ENCODE peak calls at places on chromosomes 1 and 21, in nine cellular contexts. One of them, this sample, is unnamed.

GRCh38 chr1:184051485-184052193 is at the start of gene TSEN15:
- DNase-seq in Kasumi-1: peak; percentile 83
- DNase-seq in AG10803: peak; percentile 88
- DNase-seq in dorsolateral prefrontal cortex: peak; percentile 85
- DNase-seq in memory B cell: peak; percentile 59
- DNase-seq in Daoy: peak; percentile 89
- DNase-seq in lower leg skin: peak; percentile 94
- DNase-seq in smooth muscle cell of the brain vasculature: no peak
- DNase-seq in NCI-H1436: peak; percentile 72
- DNase-seq in this sample: peak; percentile 92

GRCh38 chr1:215529111-215529510 is 38.0 kb upstream of the KCTD3 start:
- DNase-seq in smooth muscle cell of the brain vasculature: no peak
- DNase-seq in lower leg skin: no peak
- DNase-seq in Daoy: no peak
- DNase-seq in NCI-H1436: no peak
- DNase-seq in memory B cell: no peak
- DNase-seq in AG10803: peak; percentile 41
- DNase-seq in dorsolateral prefrontal cortex: no peak
- DNase-seq in Kasumi-1: no peak
- DNase-seq in this sample: no peak

GRCh38 chr1:206930210-206930798 is 8.6 kb upstream of the FCMR start:
- DNase-seq in dorsolateral prefrontal cortex: no peak
- DNase-seq in NCI-H1436: no peak
- DNase-seq in memory B cell: no peak
- DNase-seq in smooth muscle cell of the brain vasculature: no peak
- DNase-seq in Kasumi-1: no peak
- DNase-seq in Daoy: no peak
- DNase-seq in lower leg skin: no peak
- DNase-seq in AG10803: no peak
- DNase-seq in this sample: no peak

GRCh38 chr1:196148367-196148970 is 459.8 kb downstream of the KCNT2 start:
- DNase-seq in NCI-H1436: peak; percentile 41
- DNase-seq in memory B cell: no peak
- DNase-seq in AG10803: peak; percentile 40
- DNase-seq in lower leg skin: no peak
- DNase-seq in smooth muscle cell of the brain vasculature: peak; percentile 32
- DNase-seq in dorsolateral prefrontal cortex: no peak
- DNase-seq in Kasumi-1: peak; percentile 33
- DNase-seq in Daoy: no peak
- DNase-seq in this sample: peak; percentile 14

GRCh38 chr21:46058339-46059145 is 39.4 kb upstream of the COL6A2 start:
- DNase-seq in Kasumi-1: no peak
- DNase-seq in smooth muscle cell of the brain vasculature: no peak
- DNase-seq in AG10803: no peak
- DNase-seq in Daoy: peak; percentile 4
- DNase-seq in lower leg skin: peak; percentile 81
- DNase-seq in NCI-H1436: no peak
- DNase-seq in memory B cell: no peak
- DNase-seq in dorsolateral prefrontal cortex: peak; percentile 31
- DNase-seq in this sample: no peak

GRCh38 chr1:57468661-57469523 is 45.0 kb upstream of the DAB1 start:
- DNase-seq in smooth muscle cell of the brain vasculature: no peak
- DNase-seq in dorsolateral prefrontal cortex: no peak
- DNase-seq in Daoy: no peak
- DNase-seq in AG10803: peak; percentile 91
- DNase-seq in lower leg skin: no peak
- DNase-seq in Kasumi-1: no peak
- DNase-seq in NCI-H1436: no peak
- DNase-seq in memory B cell: no peak
- DNase-seq in this sample: peak; percentile 60

GRCh38 chr1:41046347-41046775 is 24.8 kb upstream of the SLFNL1 start:
- DNase-seq in lower leg skin: no peak
- DNase-seq in Kasumi-1: no peak
- DNase-seq in AG10803: no peak
- DNase-seq in NCI-H1436: no peak
- DNase-seq in memory B cell: no peak
- DNase-seq in Daoy: no peak
- DNase-seq in smooth muscle cell of the brain vasculature: no peak
- DNase-seq in dorsolateral prefrontal cortex: no peak
- DNase-seq in this sample: no peak

GRCh38 chr1:114342376-114342775 is 168.6 kb downstream of the TRIM33 start:
- DNase-seq in memory B cell: no peak
- DNase-seq in NCI-H1436: no peak
- DNase-seq in AG10803: no peak
- DNase-seq in smooth muscle cell of the brain vasculature: no peak
- DNase-seq in Kasumi-1: peak; percentile 44
- DNase-seq in Daoy: no peak
- DNase-seq in dorsolateral prefrontal cortex: no peak
- DNase-seq in lower leg skin: no peak
- DNase-seq in this sample: no peak

GRCh38 chr21:26715878-26716506 is 129.2 kb downstream of the ADAMTS1 start:
- DNase-seq in smooth muscle cell of the brain vasculature: peak; percentile 23
- DNase-seq in NCI-H1436: no peak
- DNase-seq in Kasumi-1: peak; percentile 27
- DNase-seq in AG10803: peak; percentile 51
- DNase-seq in Daoy: peak; percentile 32
- DNase-seq in dorsolateral prefrontal cortex: peak; percentile 66
- DNase-seq in memory B cell: no peak
- DNase-seq in lower leg skin: no peak
- DNase-seq in this sample: peak; percentile 86

GRCh38 chr1:96473791-96474452 is 247.7 kb upstream of the PTBP2 start:
- DNase-seq in Kasumi-1: no peak
- DNase-seq in NCI-H1436: no peak
- DNase-seq in dorsolateral prefrontal cortex: no peak
- DNase-seq in memory B cell: no peak
- DNase-seq in lower leg skin: no peak
- DNase-seq in AG10803: peak; percentile 9
- DNase-seq in smooth muscle cell of the brain vasculature: peak; percentile 31
- DNase-seq in Daoy: peak; percentile 91
- DNase-seq in this sample: peak; percentile 24

GRCh38 chr1:39852214-39852791 is 31.0 kb downstream of the TRIT1 start:
- DNase-seq in memory B cell: no peak
- DNase-seq in AG10803: no peak
- DNase-seq in dorsolateral prefrontal cortex: no peak
- DNase-seq in lower leg skin: no peak
- DNase-seq in smooth muscle cell of the brain vasculature: peak; percentile 36
- DNase-seq in Daoy: no peak
- DNase-seq in Kasumi-1: no peak
- DNase-seq in NCI-H1436: peak; percentile 52
- DNase-seq in this sample: no peak

GRCh38 chr1:164559342-164560070 is 522 bp downstream of the PBX1 start:
- DNase-seq in Kasumi-1: no peak
- DNase-seq in NCI-H1436: no peak
- DNase-seq in AG10803: no peak
- DNase-seq in Daoy: peak; percentile 41
- DNase-seq in memory B cell: no peak
- DNase-seq in lower leg skin: peak; percentile 88
- DNase-seq in dorsolateral prefrontal cortex: peak; percentile 60
- DNase-seq in smooth muscle cell of the brain vasculature: no peak
- DNase-seq in this sample: peak; percentile 30

GRCh38 chr1:185767721-185768120 is 33.5 kb downstream of the HMCN1 start:
- DNase-seq in Daoy: no peak
- DNase-seq in smooth muscle cell of the brain vasculature: no peak
- DNase-seq in memory B cell: no peak
- DNase-seq in lower leg skin: no peak
- DNase-seq in dorsolateral prefrontal cortex: no peak
- DNase-seq in NCI-H1436: no peak
- DNase-seq in AG10803: no peak
- DNase-seq in Kasumi-1: no peak
- DNase-seq in this sample: no peak

GRCh38 chr1:243902100-243902499 is 52.1 kb upstream of the AKT3 start:
- DNase-seq in NCI-H1436: no peak
- DNase-seq in lower leg skin: no peak
- DNase-seq in dorsolateral prefrontal cortex: no peak
- DNase-seq in memory B cell: no peak
- DNase-seq in AG10803: no peak
- DNase-seq in Daoy: no peak
- DNase-seq in Kasumi-1: no peak
- DNase-seq in smooth muscle cell of the brain vasculature: no peak
- DNase-seq in this sample: no peak

GRCh38 chr1:48864913-48865312 is 88.2 kb upstream of the BEND5 start:
- DNase-seq in memory B cell: no peak
- DNase-seq in lower leg skin: no peak
- DNase-seq in smooth muscle cell of the brain vasculature: no peak
- DNase-seq in AG10803: no peak
- DNase-seq in Daoy: no peak
- DNase-seq in dorsolateral prefrontal cortex: no peak
- DNase-seq in NCI-H1436: no peak
- DNase-seq in Kasumi-1: no peak
- DNase-seq in this sample: no peak

GRCh38 chr1:226825037-226825745 is 45.2 kb upstream of the PSEN2 start:
- DNase-seq in lower leg skin: peak; percentile 75
- DNase-seq in Kasumi-1: no peak
- DNase-seq in dorsolateral prefrontal cortex: peak; percentile 65
- DNase-seq in AG10803: no peak
- DNase-seq in memory B cell: no peak
- DNase-seq in smooth muscle cell of the brain vasculature: no peak
- DNase-seq in Daoy: no peak
- DNase-seq in NCI-H1436: no peak
- DNase-seq in this sample: no peak

GRCh38 chr1:67889940-67890567 is 56.8 kb upstream of the GNG12 start:
- DNase-seq in NCI-H1436: no peak
- DNase-seq in Kasumi-1: peak; percentile 42
- DNase-seq in Daoy: peak; percentile 95
- DNase-seq in memory B cell: no peak
- DNase-seq in smooth muscle cell of the brain vasculature: peak; percentile 23
- DNase-seq in lower leg skin: no peak
- DNase-seq in AG10803: peak; percentile 84
- DNase-seq in dorsolateral prefrontal cortex: no peak
- DNase-seq in this sample: peak; percentile 86